ENCODE peak calls at places on chromosomes 3 and 15, in eight cellular contexts. Y is heart left ventricle, C is body of pancreas, L is right lobe of liver, U is H1, E is IMR-90, P is Peyer's patch, M is A549. H is an unnamed sample. For H3K4me1, the result is how much of the 10 kb centered on the place peaks cover.

GRCh38 chr3:138442433-138442832 is 8.0 kb downstream of the ESYT3 start:
- DNase-seq in M (peak), Y (no peak), C (no peak), U (no peak), L (no peak), P (no peak), E (peak), H (no peak)

GRCh38 chr3:194537732-194538247 is 51.0 kb upstream of the ATP13A3 start:
- DNase-seq in M (no peak), Y (no peak), U (no peak), E (peak), P (no peak), C (peak), L (no peak), H (peak)

GRCh38 chr15:70406624-70407390 is 309.1 kb upstream of the TLE3 start:
- DNase-seq in E (no peak), C (no peak), P (no peak), L (peak), U (no peak), Y (no peak), M (no peak), H (no peak)

GRCh38 chr3:129278970-129279906 is 568 bp downstream of the HMCES start:
- DNase-seq in P (peak), C (no peak), M (peak), U (peak), Y (peak), E (peak), L (peak), H (no peak)

GRCh38 chr15:82051664-82052063 is 5.8 kb upstream of the MEX3B start:
- DNase-seq in L (no peak), P (no peak), U (no peak), E (peak), M (no peak), C (no peak), Y (no peak), H (no peak)

GRCh38 chr15:63006032-63006878 is 36.3 kb upstream of the TPM1 start:
- DNase-seq in U (no peak), Y (no peak), C (no peak), E (no peak), M (no peak), L (no peak), P (no peak), H (no peak)

GRCh38 chr3:116474356-116475200 is 29.3 kb upstream of the LSAMP start:
- DNase-seq in P (no peak), Y (no peak), U (no peak), E (peak), L (no peak), C (no peak), M (no peak), H (no peak)

GRCh38 chr15:25707656-25708365 is 155.3 kb downstream of the ATP10A start:
- DNase-seq in L (no peak), Y (no peak), U (no peak), M (no peak), E (no peak), P (no peak), C (no peak), H (no peak)

GRCh38 chr15:79994651-79995050 is 23.7 kb upstream of the BCL2A1 start:
- DNase-seq in Y (no peak), M (no peak), E (peak), C (no peak), P (no peak), U (no peak), L (no peak), H (no peak)

GRCh38 chr3:169764164-169764452 is 752 bp downstream of the TERC start:
- DNase-seq in P (no peak), L (no peak), M (no peak), U (no peak), E (peak), Y (no peak), C (no peak), H (no peak)
- TF ChIP-seq POLR2A in P (no peak), L (no peak), M (no peak), U (no peak), E (no peak), Y (no peak), C (no peak), H (no peak)

GRCh38 chr15:41840673-41841072 is 2.0 kb downstream of the PLA2G4B start:
- DNase-seq in M (no peak), E (no peak), P (no peak), L (no peak), C (no peak), U (no peak), Y (no peak), H (no peak)

GRCh38 chr15:41838400-41838897 is at the start of gene PLA2G4B:
- DNase-seq in P (no peak), C (peak), M (no peak), L (no peak), U (no peak), Y (no peak), E (no peak), H (peak)

GRCh38 chr15:41842229-41842628 is 3.6 kb downstream of the PLA2G4B start:
- DNase-seq in P (no peak), E (no peak), U (no peak), Y (no peak), C (no peak), L (no peak), M (no peak), H (no peak)

GRCh38 chr15:41841131-41841530 is 2.5 kb downstream of the PLA2G4B start:
- DNase-seq in L (no peak), P (no peak), U (no peak), M (no peak), C (no peak), Y (no peak), E (no peak), H (no peak)

GRCh38 chr15:41840092-41840491 is 1.4 kb downstream of the PLA2G4B start:
- DNase-seq in L (no peak), P (no peak), M (no peak), E (no peak), C (no peak), U (no peak), Y (no peak), H (no peak)
- H3K4me1 ChIP-seq in L (under half), P (under half), M (under half), E (under half), C (under half), U (under half), Y (under half), H (under half)

GRCh38 chr3:37591130-37591865 is 270.4 kb upstream of the CTDSPL start:
- DNase-seq in P (no peak), L (no peak), E (no peak), C (no peak), U (no peak), Y (no peak), M (no peak), H (no peak)
- TF ChIP-seq POLR2A in P (no peak), L (no peak), E (no peak), C (no peak), U (no peak), Y (no peak), M (no peak), H (no peak)

GRCh38 chr3:152263711-152264110 is 5.0 kb upstream of the MBNL1 start:
- DNase-seq in P (no peak), L (no peak), Y (no peak), M (no peak), C (no peak), E (no peak), U (no peak), H (no peak)

GRCh38 chr3:152260026-152260425 is 8.7 kb upstream of the MBNL1 start:
- DNase-seq in C (no peak), Y (no peak), L (no peak), U (no peak), M (no peak), E (peak), P (no peak), H (no peak)

GRCh38 chr3:152260529-152260928 is 8.2 kb upstream of the MBNL1 start:
- DNase-seq in M (no peak), P (no peak), U (no peak), E (no peak), L (no peak), Y (no peak), C (no peak), H (no peak)

GRCh38 chr3:152259480-152259879 is 9.2 kb upstream of the MBNL1 start:
- DNase-seq in L (no peak), C (no peak), M (no peak), Y (no peak), P (no peak), U (no peak), E (no peak), H (no peak)

GRCh38 chr3:152261329-152261728 is 7.4 kb upstream of the MBNL1 start:
- DNase-seq in E (no peak), P (no peak), M (no peak), L (no peak), Y (no peak), C (no peak), U (no peak), H (no peak)
- H3K4me1 ChIP-seq in E (under half), P (under half), M (under half), L (under half), Y (under half), C (under half), U (under half), H (under half)

DNA sequence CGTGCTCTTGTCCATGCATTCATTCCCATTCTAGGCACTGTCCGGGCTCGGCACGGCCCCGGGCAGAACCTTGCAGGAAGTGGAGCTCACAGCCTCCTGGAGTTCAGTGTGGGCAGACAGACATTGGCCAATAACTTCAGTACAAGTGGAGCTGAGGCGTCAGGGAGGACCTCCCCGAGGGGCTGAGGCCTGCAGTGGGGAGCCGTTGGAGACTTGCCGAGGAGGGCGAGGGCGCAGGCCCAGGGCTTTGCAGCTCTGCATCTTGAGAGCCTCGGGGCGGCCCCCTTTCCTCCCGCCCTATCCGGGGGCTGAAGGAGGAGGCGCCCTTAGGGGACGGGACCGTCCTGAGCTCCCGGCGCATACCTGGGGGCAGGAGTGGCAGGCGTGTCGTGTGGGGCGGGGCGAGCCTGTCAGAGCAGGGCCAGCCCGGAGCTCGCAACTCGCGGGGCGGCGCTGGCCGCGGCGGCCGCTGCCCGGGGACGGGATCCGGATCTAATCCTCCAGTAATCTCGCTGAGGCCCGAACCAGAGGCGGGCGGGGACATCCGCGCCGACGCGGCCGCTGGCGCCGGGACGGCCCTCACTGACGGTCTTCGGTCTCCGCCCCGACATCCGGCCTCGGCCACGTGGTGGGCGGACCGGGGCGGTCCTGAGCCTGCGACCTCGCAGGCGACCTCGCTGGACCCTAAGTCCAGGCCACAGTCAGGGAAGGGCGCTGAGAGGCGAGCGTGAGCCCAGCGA is at the start of gene ACY1:
- DNase-seq in C (peak), P (peak), E (peak), Y (peak), U (peak), L (peak), M (peak), H (peak)
- TF ChIP-seq POLR2A in C (peak), P (peak), E (peak), Y (peak), U (peak), L (peak), M (peak), H (no peak)

GRCh38 chr15:40925495-40925862 is 3.7 kb upstream of the DLL4 start:
- DNase-seq in C (no peak), E (no peak), M (no peak), U (no peak), P (no peak), Y (no peak), L (no peak), H (no peak)
- H3K4me1 ChIP-seq in C (half or more), E (under half), M (under half), U (under half), P (under half), Y (under half), L (under half), H (under half)

GRCh38 chr3:9946112-9947024 is 5.8 kb downstream of the PRRT3 start:
- DNase-seq in P (peak), L (peak), Y (peak), E (peak), M (peak), U (peak), C (peak), H (peak)
- TF ChIP-seq POLR2A in P (peak), L (peak), Y (no peak), E (no peak), M (peak), U (peak), C (peak), H (no peak)

GRCh38 chr15:51349156-51349844 is 7.8 kb downstream of the GLDN start:
- DNase-seq in Y (no peak), M (no peak), C (no peak), L (no peak), P (no peak), U (no peak), E (no peak), H (no peak)

GRCh38 chr15:51348688-51349087 is 7.2 kb downstream of the GLDN start:
- DNase-seq in Y (no peak), U (no peak), C (no peak), E (no peak), L (no peak), P (no peak), M (no peak), H (no peak)

GRCh38 chr15:51356147-51356546 is 14.7 kb downstream of the GLDN start:
- DNase-seq in Y (no peak), L (no peak), E (no peak), C (no peak), M (no peak), U (no peak), P (no peak), H (no peak)

GRCh38 chr15:51350723-51351122 is 9.3 kb downstream of the GLDN start:
- DNase-seq in P (no peak), L (no peak), C (no peak), Y (no peak), E (no peak), U (no peak), M (no peak), H (no peak)
- H3K4me1 ChIP-seq in P (under half), L (under half), C (under half), Y (under half), E (under half), U (under half), M (under half), H (under half)

DNA sequence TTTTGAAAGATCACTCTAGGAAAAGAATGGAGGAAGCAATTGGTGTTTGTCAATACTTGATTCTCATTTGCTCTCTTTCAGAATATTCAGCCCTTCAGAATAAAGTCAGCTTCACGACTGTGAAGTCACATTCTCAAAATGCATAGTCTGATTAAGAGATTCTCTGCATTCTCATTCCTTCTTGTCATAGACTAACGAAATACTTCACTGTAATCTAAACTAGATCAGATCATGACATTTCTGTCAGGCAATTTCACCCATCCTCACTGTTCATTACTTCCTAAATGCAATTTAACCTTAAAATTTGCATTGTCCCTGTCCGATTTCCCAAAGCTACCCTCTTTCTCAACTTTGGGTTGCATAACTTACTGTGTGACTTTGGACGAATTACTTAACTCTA is 6.2 kb downstream of the RPL22L1 start:
- DNase-seq in Y (no peak), M (no peak), P (no peak), C (no peak), U (no peak), E (no peak), L (no peak), H (no peak)
- TF ChIP-seq POLR2A in Y (no peak), M (no peak), P (no peak), C (no peak), U (no peak), E (peak), L (no peak), H (no peak)